ENCODE peak calls at places on chromosome 10, in eight cellular contexts. R, V, E, D, F, O, J and L are unnamed samples.

GRCh38 chr10:43040482-43041256 is 36.2 kb upstream of the RET start:
- DNase-seq in J (no peak), R (no peak), O (no peak), E (no peak), F (no peak), D (no peak), V (no peak), L (no peak)

GRCh38 chr10:118730699-118731456 is 23.9 kb downstream of the CACUL1 start:
- DNase-seq in J (no peak), V (no peak), E (no peak), D (no peak), O (no peak), F (no peak), R (no peak), L (no peak)

GRCh38 chr10:52400564-52400963 is 86.5 kb downstream of the DKK1 start:
- DNase-seq in O (no peak), F (peak; percentile 13), D (no peak), R (no peak), V (no peak), J (no peak), E (no peak), L (no peak)

GRCh38 chr10:58820386-58820785 is 307.7 kb downstream of the BICC1 start:
- DNase-seq in R (no peak), O (no peak), D (no peak), V (no peak), J (no peak), E (no peak), F (no peak), L (no peak)

GRCh38 chr10:71735709-71736569 is 16.4 kb upstream of the C10orf105 start:
- DNase-seq in J (no peak), F (no peak), V (no peak), E (no peak), O (no peak), R (no peak), D (no peak), L (no peak)

GRCh38 chr10:79386637-79387465 is 39.6 kb downstream of the PPIF start:
- DNase-seq in V (no peak), O (no peak), E (no peak), J (no peak), D (no peak), F (no peak), R (no peak), L (no peak)

GRCh38 chr10:103413540-103413939 is 17.1 kb downstream of the PDCD11 start:
- DNase-seq in R (no peak), V (no peak), J (no peak), O (no peak), E (no peak), F (no peak), D (no peak), L (no peak)

GRCh38 chr10:114681542-114681941 is 23.5 kb upstream of the ABLIM1 start:
- DNase-seq in E (no peak), R (no peak), V (no peak), D (no peak), O (peak; percentile 36), J (no peak), F (peak; percentile 71), L (no peak)

GRCh38 chr10:109456566-109457361 is 466.5 kb downstream of the XPNPEP1 start:
- DNase-seq in O (no peak), J (no peak), E (no peak), V (no peak), D (no peak), R (peak; percentile 78), F (no peak), L (no peak)

GRCh38 chr10:59894114-59894513 is 12.2 kb downstream of the CCDC6 start:
- DNase-seq in V (no peak), R (no peak), J (no peak), E (no peak), F (no peak), O (no peak), D (no peak), L (no peak)

GRCh38 chr10:10891437-10891836 is 126.2 kb upstream of the CELF2 start:
- DNase-seq in E (no peak), R (no peak), J (no peak), V (no peak), O (no peak), D (no peak), F (no peak), L (no peak)

GRCh38 chr10:125289461-125289860 is 129.1 kb upstream of the CTBP2 start:
- DNase-seq in E (no peak), D (no peak), F (no peak), O (no peak), R (no peak), J (no peak), V (no peak), L (no peak)

GRCh38 chr10:107579970-107580369 is 415.5 kb upstream of the SORCS1 start:
- DNase-seq in O (no peak), D (no peak), F (no peak), V (no peak), J (no peak), E (no peak), R (no peak), L (no peak)

GRCh38 chr10:124433461-124433860 is 14.7 kb upstream of the OAT start:
- DNase-seq in E (no peak), D (no peak), O (no peak), V (no peak), R (no peak), F (no peak), J (no peak), L (no peak)

GRCh38 chr10:114754445-114755320 is 66.9 kb upstream of the FHIP2A start:
- DNase-seq in E (no peak), O (peak; percentile 78), J (no peak), F (no peak), V (no peak), D (no peak), R (no peak), L (no peak)

GRCh38 chr10:126092806-126093205 is 196.4 kb downstream of the FANK1 start:
- DNase-seq in J (no peak), F (no peak), R (no peak), E (no peak), D (no peak), V (no peak), O (no peak), L (no peak)

GRCh38 chr10:50937230-50937907 is 51.9 kb upstream of the A1CF start:
- DNase-seq in J (no peak), V (no peak), F (peak; percentile 43), O (peak; percentile 39), R (peak; percentile 71), D (peak; percentile 32), E (peak; percentile 24), L (no peak)

GRCh38 chr10:33334839-33335549 is 527 bp upstream of the NRP1 start:
- DNase-seq in F (peak; percentile 91), O (peak; percentile 24), J (no peak), R (peak; percentile 77), V (no peak), E (peak; percentile 36), D (no peak), L (no peak)

GRCh38 chr10:33335800-33336605 is 1.5 kb upstream of the NRP1 start:
- DNase-seq in E (no peak), J (no peak), D (no peak), O (no peak), F (peak; percentile 36), V (no peak), R (peak; percentile 70), L (no peak)

GRCh38 chr10:33335550-33335799 is 1.0 kb upstream of the NRP1 start:
- DNase-seq in V (no peak), J (no peak), D (no peak), R (peak; percentile 24), F (no peak), O (no peak), E (no peak), L (no peak)

GRCh38 chr10:33333260-33334169 is 952 bp downstream of the NRP1 start:
- DNase-seq in R (no peak), V (no peak), J (no peak), D (peak; percentile 11), F (peak; percentile 55), O (no peak), E (no peak), L (no peak)

GRCh38 chr10:33334170-33334838 is at the start of gene NRP1:
- DNase-seq in R (peak; percentile 58), V (no peak), E (no peak), D (no peak), F (peak; percentile 64), O (no peak), J (no peak), L (no peak)
- TF ChIP-seq POLR2AphosphoS5 in R (no peak), V (no peak), E (no peak), D (no peak), F (no peak), O (no peak), J (no peak), L (no peak)

GRCh38 chr10:117553171-117553814 is 10.7 kb downstream of the EMX2 start:
- DNase-seq in D (no peak), R (peak; percentile 72), J (no peak), O (no peak), F (no peak), E (no peak), V (no peak), L (no peak)
- TF ChIP-seq EZH2 in D (no peak), R (peak; percentile 75), J (no peak), O (no peak), F (peak; percentile 54), E (no peak), V (peak; percentile 59), L (no peak)

DNA sequence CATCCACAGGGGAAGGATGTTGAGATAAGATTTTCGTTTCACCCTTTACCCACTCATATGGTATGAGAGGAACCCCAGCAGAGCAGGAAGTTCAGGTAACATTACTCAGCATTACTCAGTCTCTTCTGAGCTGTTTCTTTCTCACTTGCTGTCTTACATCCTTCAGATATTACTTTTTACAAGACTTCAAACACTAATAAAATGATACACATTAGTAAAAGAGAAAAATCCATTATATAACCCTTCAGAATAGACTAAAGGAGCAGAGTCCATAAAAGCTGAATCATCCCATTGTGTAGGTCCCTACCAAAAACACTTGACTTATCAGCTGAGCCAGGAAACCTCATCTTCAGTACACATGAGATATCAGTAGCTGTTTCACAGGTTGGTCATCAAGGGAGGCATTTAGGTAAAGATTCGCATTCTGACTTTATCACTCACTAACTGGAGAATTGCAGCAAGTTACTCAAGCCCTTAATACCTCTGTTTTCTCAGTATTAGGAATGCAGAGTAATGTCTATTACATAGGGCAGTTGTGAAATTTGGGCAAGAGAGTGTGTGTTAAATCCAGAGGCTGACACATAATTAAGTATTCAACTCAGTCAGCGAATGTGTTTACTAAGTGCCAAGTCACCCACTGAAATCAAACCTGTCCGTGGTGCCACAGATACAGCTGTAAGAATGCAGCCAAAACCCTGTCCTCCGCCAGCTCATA is 44.7 kb downstream of the KLF6 start:
- DNase-seq in D (peak; percentile 71), O (peak; percentile 51), R (no peak), V (no peak), J (no peak), F (peak; percentile 38), E (peak; percentile 98), L (no peak)
- H3K4me3 ChIP-seq in D (no peak overlapping the region), O (peak overlapping the region; percentile 2), R (no peak overlapping the region), V (no peak overlapping the region), J (no peak overlapping the region), F (no peak overlapping the region), E (no peak overlapping the region), L (no peak overlapping the region)

GRCh38 chr10:120279196-120279595 is 177.8 kb upstream of the PLPP4 start:
- DNase-seq in V (no peak), J (no peak), E (no peak), R (no peak), F (no peak), O (no peak), D (no peak), L (no peak)
- TF ChIP-seq POLR2AphosphoS5 in V (no peak), J (no peak), E (no peak), R (no peak), F (no peak), O (no peak), D (no peak), L (no peak)

GRCh38 chr10:47384148-47384921 is at the start of gene ZNF488:
- DNase-seq in O (peak; percentile 63), V (peak; percentile 80), R (peak; percentile 88), J (no peak), F (peak; percentile 83), D (peak; percentile 89), E (peak; percentile 49), L (no peak)
- TF ChIP-seq EZH2 in O (no peak), V (no peak), R (no peak), J (no peak), F (no peak), D (no peak), E (no peak), L (no peak)